ENCODE peak calls at places on chromosomes 5 and 9, in six cellular contexts. R is fibroblast of the aortic adventitia, H is neural crest cell, T is tibial nerve, Z is cardiac muscle cell, C is breast epithelium. O is an unnamed sample.

GRCh38 chr9:16729656-16730055 is 140.8 kb downstream of the BNC2 start:
- DNase-seq in H (no peak), T (no peak), C (no peak), R (no peak), Z (no peak), O (no peak)

GRCh38 chr9:126420643-126421564 is 94.3 kb downstream of the MVB12B start:
- DNase-seq in R (no peak), Z (no peak), H (no peak), T (no peak), C (no peak), O (no peak)

GRCh38 chr5:111225926-111226325 is 1.7 kb downstream of the CAMK4 start:
- DNase-seq in C (no peak), H (no peak), R (no peak), T (no peak), Z (no peak), O (no peak)

GRCh38 chr9:29208670-29209069 is 1635.4 kb upstream of the C9orf72 start:
- DNase-seq in R (no peak), H (no peak), Z (no peak), C (no peak), T (no peak), O (no peak)

GRCh38 chr9:68715181-68715456 is 10.1 kb downstream of the PIP5K1B start:
- DNase-seq in R (no peak), H (no peak), C (no peak), T (no peak), Z (no peak), O (no peak)

GRCh38 chr5:89005990-89006389 is 123.0 kb upstream of the MEF2C start:
- DNase-seq in R (no peak), T (no peak), H (no peak), C (no peak), Z (no peak), O (no peak)

GRCh38 chr5:60578295-60578694 is 121.7 kb downstream of the DEPDC1B start:
- DNase-seq in T (no peak), C (no peak), H (no peak), R (no peak), Z (no peak), O (no peak)

GRCh38 chr9:134329576-134329855 is 3.3 kb downstream of the RXRA start:
- DNase-seq in R (no peak), Z (no peak), H (no peak), T (no peak), C (no peak), O (no peak)

GRCh38 chr5:88732181-88732633 is 150.8 kb downstream of the MEF2C start:
- DNase-seq in H (no peak), T (no peak), Z (peak), C (no peak), R (peak), O (no peak)

DNA sequence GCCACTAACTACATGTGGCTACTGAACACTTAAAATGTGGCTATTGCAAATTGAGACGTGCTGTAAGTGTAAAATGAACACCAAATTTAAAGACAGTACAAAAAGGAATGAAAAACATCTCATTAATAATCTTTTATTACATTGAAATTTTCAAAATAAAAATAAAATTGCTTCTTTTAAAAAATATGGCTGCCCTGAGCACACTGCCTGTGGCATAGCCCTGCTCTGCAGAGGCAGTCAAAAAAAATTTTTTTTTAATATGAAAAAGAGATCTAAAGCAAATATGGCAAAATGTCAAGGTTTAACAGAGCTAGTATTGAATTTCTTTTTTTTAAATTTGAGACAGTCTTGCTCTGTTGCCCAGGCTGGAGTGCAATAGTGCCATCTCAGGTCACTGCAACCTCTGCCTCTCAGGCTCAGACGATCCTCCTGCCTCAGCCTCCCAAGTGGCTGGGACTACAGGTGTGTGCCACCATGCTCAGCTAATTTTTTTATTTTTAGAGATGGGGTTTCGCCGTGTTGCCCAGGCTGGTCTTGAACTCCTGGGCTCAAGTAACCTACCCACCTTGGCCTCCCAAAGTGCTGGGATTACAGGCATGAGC is 25.6 kb downstream of the CARNMT1 start:
- DNase-seq in C (no peak), H (no peak), R (no peak), Z (no peak), T (no peak), O (no peak)
- TF ChIP-seq CTCF in C (no peak), H (peak), R (no peak), Z (no peak), T (no peak), O (peak)

DNA sequence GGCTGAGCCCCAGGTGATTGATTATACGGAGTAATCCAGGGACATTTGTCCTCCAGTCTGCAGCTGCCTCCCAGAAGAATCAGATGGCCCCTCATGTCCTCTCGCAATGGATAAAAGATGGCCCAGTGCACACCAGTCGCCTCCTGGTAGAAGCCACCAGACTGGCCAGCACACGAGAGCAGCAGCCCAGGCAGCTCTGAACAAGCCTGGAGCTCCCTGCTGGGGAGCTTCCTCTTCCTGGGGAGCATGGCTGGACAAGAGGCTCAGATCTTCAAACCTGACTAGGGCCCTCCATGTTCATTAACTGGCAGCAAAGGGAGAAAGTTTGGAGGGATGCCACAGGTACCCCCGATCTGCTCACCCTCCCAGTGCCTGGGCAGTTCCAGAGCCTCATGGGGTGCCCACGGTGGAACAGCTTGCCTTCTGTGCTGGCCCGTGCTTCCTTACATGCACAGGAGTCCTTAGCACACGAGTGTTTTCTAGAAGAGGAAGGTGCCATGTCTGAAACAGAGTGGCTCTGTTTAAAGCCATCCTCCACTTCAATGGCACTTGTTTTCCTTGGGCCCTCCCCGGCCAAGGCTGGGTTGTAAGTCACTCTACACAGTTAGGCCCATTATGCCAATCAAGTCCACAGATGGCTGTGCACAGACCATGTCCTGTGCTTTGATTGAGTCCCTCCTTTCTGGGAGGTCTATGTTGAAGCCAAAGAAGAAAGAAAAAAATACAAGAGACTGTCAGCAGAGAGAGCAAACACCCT is 75.6 kb downstream of the PRRT1B start:
- DNase-seq in T (no peak), Z (no peak), C (no peak), H (no peak), R (no peak), O (no peak)
- TF ChIP-seq CTCF in T (no peak), Z (no peak), C (no peak), H (no peak), R (no peak), O (no peak)

DNA sequence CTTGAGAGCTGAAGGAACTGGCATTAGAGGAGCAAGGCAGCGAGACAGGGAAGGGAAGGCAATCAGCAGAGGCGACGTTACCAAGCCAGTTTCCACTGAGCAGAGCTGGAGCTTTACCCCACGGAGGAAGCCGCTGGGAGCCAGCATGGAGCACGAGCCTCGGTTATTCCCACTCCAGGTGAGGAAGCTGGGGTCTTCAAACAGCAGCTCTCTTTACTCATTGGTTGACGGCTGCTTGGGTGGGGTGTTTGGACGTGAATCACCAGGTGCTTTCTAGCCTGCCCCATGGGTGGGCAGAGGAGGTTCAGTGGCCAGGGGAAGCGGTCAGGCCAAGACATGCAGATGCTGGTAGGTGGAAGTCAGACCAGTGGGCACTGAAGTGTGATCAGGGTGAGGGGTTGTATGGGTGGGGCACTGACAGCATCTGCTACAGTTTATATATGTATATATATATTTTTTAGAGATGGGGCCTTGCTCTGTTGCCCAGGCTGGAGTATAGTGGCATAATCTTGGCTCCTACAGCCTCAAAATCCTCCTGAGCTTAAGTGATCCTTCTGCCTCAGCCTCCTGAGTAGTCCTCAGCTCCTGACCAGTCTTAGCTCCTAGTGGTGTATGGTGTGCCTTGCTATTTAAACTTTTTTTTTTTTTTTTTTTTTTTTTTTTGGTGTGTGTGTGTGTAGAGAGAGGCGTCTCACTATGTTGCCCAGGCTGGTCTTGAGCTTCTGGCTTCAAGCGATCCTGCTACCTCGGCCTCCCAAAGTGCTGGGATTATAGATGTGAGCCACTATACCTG is 12.4 kb downstream of the SNX30 start:
- DNase-seq in H (no peak), R (no peak), C (no peak), T (no peak), Z (no peak), O (no peak)
- TF ChIP-seq CTCF in H (no peak), R (peak), C (no peak), T (no peak), Z (no peak), O (peak)

GRCh38 chr5:127911619-127912018 is 171.9 kb upstream of the SLC12A2 start:
- DNase-seq in T (no peak), Z (no peak), H (no peak), C (no peak), R (no peak), O (no peak)
- TF ChIP-seq CTCF in T (no peak), Z (no peak), H (no peak), C (no peak), R (no peak), O (no peak)

GRCh38 chr9:76574171-76574767 is 115.3 kb downstream of the GCNT1 start:
- DNase-seq in T (no peak), C (no peak), R (peak), Z (no peak), H (no peak), O (no peak)
- TF ChIP-seq CTCF in T (no peak), C (no peak), R (no peak), Z (no peak), H (no peak), O (no peak)

DNA sequence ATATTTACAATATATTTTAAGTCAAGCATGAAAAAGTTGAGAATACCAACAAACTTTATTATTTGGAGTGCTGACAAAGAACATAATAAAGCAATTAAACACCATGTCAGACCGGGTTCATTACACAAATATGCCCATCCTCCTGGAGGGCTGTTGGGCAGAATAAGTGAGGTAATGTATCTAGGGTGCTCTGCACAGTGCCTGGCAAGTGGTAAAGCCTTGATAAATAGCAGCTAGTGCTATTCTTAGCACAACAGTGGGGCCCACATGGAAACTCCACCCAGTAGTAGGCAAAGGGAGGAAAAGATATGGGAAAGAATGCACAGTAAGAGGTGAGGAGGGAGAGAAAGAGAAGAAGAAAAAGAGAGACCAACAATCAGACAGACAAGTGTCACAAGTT is 97.7 kb downstream of the SLC1A3 start:
- DNase-seq in H (no peak), Z (no peak), R (no peak), C (no peak), T (no peak), O (no peak)
- TF ChIP-seq CTCF in H (no peak), Z (no peak), R (no peak), C (no peak), T (no peak), O (no peak)

DNA sequence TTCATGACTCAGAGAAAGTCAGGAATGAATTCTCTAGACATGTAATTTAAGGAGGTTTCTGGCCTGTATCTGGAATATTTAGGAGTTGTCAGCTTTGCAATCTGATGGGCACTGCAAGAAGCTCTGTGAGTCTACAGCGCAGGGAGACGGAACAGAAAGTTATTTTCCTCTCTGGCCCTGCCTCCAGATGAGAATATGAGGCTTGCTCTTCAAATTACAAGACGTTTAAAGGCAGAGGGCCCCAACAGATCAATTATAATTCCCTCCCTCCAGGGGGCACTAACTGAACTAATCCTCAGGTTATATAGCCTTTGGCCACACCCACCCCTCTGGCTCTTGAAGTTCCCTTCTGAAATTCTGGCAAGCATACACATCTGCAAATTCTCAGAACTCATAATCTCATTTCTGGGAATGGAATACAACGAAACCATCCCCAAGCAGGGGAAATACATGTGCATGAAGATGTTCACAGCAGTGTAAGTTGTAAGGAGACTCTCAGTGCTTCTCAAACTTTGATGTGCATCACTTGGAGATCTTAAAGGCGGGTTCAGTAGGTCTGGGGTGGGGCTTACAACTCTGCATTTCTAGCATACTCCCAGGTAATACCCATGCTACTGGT is 307.6 kb downstream of the CWC27 start:
- DNase-seq in Z (peak), R (peak), H (no peak), C (no peak), T (no peak), O (no peak)
- TF ChIP-seq CTCF in Z (peak), R (peak), H (no peak), C (no peak), T (no peak), O (peak)